ENCODE peak calls at places on chromosomes 1 and 21, in six cellular contexts. S is Panc1, K is GM10248, L is bronchial epithelial cell, Q is cardiac fibroblast, Y is tibial nerve. X is an unnamed sample.

GRCh38 chr1:18676431-18676830 is 45.8 kb downstream of the PAX7 start:
- DNase-seq in Y (no peak), Q (no peak), S (no peak), K (no peak), L (no peak), X (no peak)

GRCh38 chr1:173715538-173715844 is 710 bp downstream of the KLHL20 start:
- DNase-seq in Q (no peak), L (peak; percentile 54), S (no peak), K (no peak), Y (no peak), X (no peak)

GRCh38 chr1:197224160-197224559 is 43.9 kb upstream of the CRB1 start:
- DNase-seq in Y (no peak), S (no peak), K (no peak), Q (peak; percentile 22), L (peak; percentile 20), X (no peak)

GRCh38 chr1:234169161-234169849 is 204.0 kb upstream of the COA6 start:
- DNase-seq in L (no peak), S (no peak), K (no peak), Y (no peak), Q (no peak), X (no peak)

GRCh38 chr1:51561702-51562101 is 42.6 kb upstream of the EPS15 start:
- DNase-seq in Y (no peak), K (no peak), L (no peak), S (no peak), Q (no peak), X (no peak)

GRCh38 chr1:13763264-13763663 is 63.3 kb downstream of the PRDM2 start:
- DNase-seq in Y (no peak), K (no peak), Q (no peak), S (no peak), L (no peak), X (no peak)

GRCh38 chr1:172697463-172698100 is 38.7 kb downstream of the FASLG start:
- DNase-seq in S (no peak), Q (no peak), L (no peak), Y (no peak), K (no peak), X (no peak)

GRCh38 chr1:229114315-229114714 is 156.6 kb upstream of the RAB4A start:
- DNase-seq in S (no peak), Y (no peak), Q (no peak), K (no peak), L (no peak), X (no peak)

GRCh38 chr1:159779403-159779851 is 1.3 kb upstream of the DUSP23 start:
- DNase-seq in Y (peak; percentile 44), L (peak; percentile 76), K (no peak), S (no peak), Q (peak; percentile 95), X (no peak)

GRCh38 chr1:198259336-198260109 is 102.7 kb downstream of the NEK7 start:
- DNase-seq in Y (no peak), K (no peak), Q (peak; percentile 42), S (no peak), L (no peak), X (no peak)

GRCh38 chr21:35212393-35213127 is 163.5 kb upstream of the RUNX1 start:
- DNase-seq in Q (peak; percentile 71), L (peak; percentile 87), S (no peak), Y (no peak), K (no peak), X (no peak)

GRCh38 chr1:110155878-110156522 is 5.7 kb downstream of the SLC6A17 start:
- DNase-seq in K (peak; percentile 66), Q (peak; percentile 62), S (no peak), L (peak; percentile 45), Y (peak; percentile 58), X (no peak)

GRCh38 chr1:55816456-55816794 is 601.3 kb upstream of the USP24 start:
- DNase-seq in L (no peak), S (no peak), K (no peak), Y (peak; percentile 14), Q (no peak), X (no peak)

GRCh38 chr1:230066036-230066435 is 1.0 kb upstream of the GALNT2 start:
- DNase-seq in S (no peak), Q (no peak), K (no peak), L (no peak), Y (no peak), X (no peak)

GRCh38 chr1:202143011-202143767 is 1.3 kb downstream of the ARL8A start:
- DNase-seq in Y (peak; percentile 43), Q (peak; percentile 18), L (no peak), K (peak; percentile 58), S (no peak), X (no peak)

GRCh38 chr1:90000934-90001676 is 6.2 kb downstream of the ZNF326 start:
- DNase-seq in K (no peak), Q (no peak), S (no peak), Y (no peak), L (no peak), X (no peak)

GRCh38 chr1:76865696-76866291 is 1.5 kb upstream of the ST6GALNAC5 start:
- DNase-seq in Y (no peak), Q (no peak), K (no peak), S (no peak), L (no peak), X (no peak)

GRCh38 chr1:17212487-17213121 is 7.7 kb downstream of the PADI1 start:
- DNase-seq in S (no peak), Q (peak; percentile 73), K (no peak), L (peak; percentile 68), Y (no peak), X (no peak)

GRCh38 chr1:62732327-62732726 is 44.1 kb upstream of the DOCK7 start:
- DNase-seq in Y (no peak), Q (no peak), L (no peak), S (no peak), K (no peak), X (no peak)

GRCh38 chr1:181318022-181318857 is 165.1 kb upstream of the CACNA1E start:
- DNase-seq in Q (no peak), Y (no peak), L (no peak), S (no peak), K (no peak), X (no peak)

GRCh38 chr1:153251087-153251486 is 8.4 kb upstream of the LORICRIN start:
- DNase-seq in K (no peak), Y (no peak), L (no peak), Q (no peak), S (no peak), X (no peak)

GRCh38 chr1:229117664-229118300 is 153.1 kb upstream of the RAB4A start:
- DNase-seq in Q (no peak), K (no peak), L (peak; percentile 52), Y (peak; percentile 46), S (no peak), X (no peak)

GRCh38 chr1:30111431-30111830 is 612.0 kb downstream of the MATN1 start:
- DNase-seq in K (peak; percentile 35), L (peak; percentile 27), S (no peak), Q (peak; percentile 25), Y (peak; percentile 27), X (peak; percentile 36)
- TF ChIP-seq CTCF in K (peak; percentile 53), L (peak; percentile 68), S (peak; percentile 79), Q (peak; percentile 29), Y (no peak), X (peak; percentile 64)

GRCh38 chr1:4781646-4782045 is 127.2 kb downstream of the AJAP1 start:
- DNase-seq in L (no peak), Q (no peak), S (no peak), K (no peak), Y (no peak), X (no peak)

GRCh38 chr1:4772294-4773010 is 118.0 kb downstream of the AJAP1 start:
- DNase-seq in K (no peak), S (no peak), Q (no peak), L (no peak), Y (no peak), X (no peak)

DNA sequence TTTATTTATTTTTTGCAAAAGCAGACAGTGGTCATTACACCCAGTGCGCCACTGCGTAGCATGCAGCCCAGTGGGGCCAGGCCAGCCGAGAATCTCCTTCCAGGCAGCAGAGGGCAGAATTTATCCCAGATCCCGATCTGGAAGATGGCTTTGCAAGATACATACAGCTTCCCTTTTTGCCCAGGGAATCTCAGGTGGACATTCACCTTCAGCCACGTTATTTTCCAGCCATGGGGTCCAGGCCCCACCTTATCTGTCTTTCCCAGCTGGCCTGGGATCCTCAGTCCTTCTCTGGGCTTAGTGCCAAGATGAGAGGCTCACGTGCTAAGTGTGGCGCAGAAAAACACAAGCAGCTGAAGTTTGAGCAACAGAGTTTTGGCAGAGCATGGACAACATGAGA is 123.6 kb downstream of the AJAP1 start:
- DNase-seq in K (no peak), L (peak; percentile 3), Y (peak; percentile 18), S (peak; percentile 2), Q (no peak), X (no peak)
- TF ChIP-seq CTCF in K (peak; percentile 16), L (peak; percentile 33), Y (no peak), S (peak; percentile 66), Q (no peak), X (peak; percentile 18)

GRCh38 chr1:2402420-2402819 is 9.9 kb downstream of the PEX10 start:
- DNase-seq in S (no peak), K (no peak), Q (no peak), L (no peak), Y (no peak), X (no peak)
- TF ChIP-seq CTCF in S (no peak), K (no peak), Q (no peak), L (no peak), Y (no peak), X (no peak)

DNA sequence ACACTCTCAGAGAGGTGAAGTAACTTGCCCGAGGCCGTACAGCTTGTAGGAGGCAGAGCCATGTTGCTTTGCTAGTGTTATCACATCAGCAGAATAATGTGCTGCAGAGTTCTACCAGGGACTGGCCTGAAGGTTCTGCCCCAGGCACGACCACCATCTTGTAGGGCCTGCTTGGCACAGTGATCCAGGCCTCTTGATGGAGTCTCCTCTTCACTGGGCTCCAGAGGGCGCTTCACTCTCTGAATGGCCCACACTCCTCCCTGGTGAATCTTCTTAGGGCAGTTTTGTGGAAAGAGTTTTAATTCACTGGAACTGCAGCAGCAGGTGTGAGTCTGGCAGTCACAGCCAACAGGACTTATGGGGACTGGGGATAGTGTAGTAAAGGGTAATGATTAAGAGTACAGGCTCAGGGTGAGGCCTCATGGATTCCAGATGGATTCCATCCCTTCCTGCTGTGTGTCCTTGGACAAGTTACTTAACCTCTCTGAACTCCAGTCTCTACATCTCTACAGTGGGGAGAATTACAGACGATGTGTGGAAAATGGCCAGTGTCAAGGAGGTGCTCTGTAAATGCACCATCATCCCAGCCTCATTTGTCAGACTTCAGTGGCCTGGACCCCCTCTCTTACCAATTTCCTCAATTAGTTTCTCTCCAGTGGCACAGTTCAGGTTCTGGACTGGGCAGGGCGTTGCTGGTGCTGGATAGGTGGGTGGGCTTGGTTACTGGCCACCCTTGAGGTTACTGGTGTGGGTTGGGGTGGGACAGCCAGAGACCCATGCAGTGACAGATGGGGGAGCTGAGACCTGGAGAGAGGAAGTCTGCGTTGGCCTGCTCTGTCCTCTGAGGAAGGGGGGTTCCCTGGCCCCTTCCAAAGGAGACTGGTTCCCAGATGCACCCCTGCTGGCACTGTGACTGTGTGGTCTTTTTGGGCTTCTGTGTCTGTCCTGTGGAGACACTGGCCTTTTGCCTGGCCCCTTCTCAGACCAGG is 45.9 kb upstream of the CSF3R start:
- DNase-seq in L (no peak), Y (no peak), S (no peak), Q (no peak), K (no peak), X (no peak)
- TF ChIP-seq CTCF in L (no peak), Y (no peak), S (no peak), Q (no peak), K (no peak), X (peak; percentile 14)